ENCODE peak calls at places on chromosomes 1 and 21, in eight cellular contexts. A, G, U, Q, X, T, B and N are unnamed samples. For H3K4me1, the result is how much of the 10 kb centered on the place peaks cover.

GRCh38 chr21:32702702-32703101 is 25.1 kb downstream of the SYNJ1 start:
- DNase-seq in T (no peak), U (no peak), Q (no peak), B (no peak), G (no peak), A (no peak), X (no peak), N (no peak)

GRCh38 chr1:23529146-23530088 is 1.6 kb downstream of the E2F2 start:
- DNase-seq in X (no peak), B (no peak), Q (no peak), A (no peak), T (peak), U (no peak), G (no peak), N (no peak)

GRCh38 chr1:83763281-83764095 is 235.4 kb downstream of the TTLL7 start:
- DNase-seq in Q (no peak), X (no peak), G (no peak), B (no peak), U (no peak), T (no peak), A (no peak), N (no peak)

GRCh38 chr1:217273866-217274265 is 357.0 kb downstream of the GPATCH2 start:
- DNase-seq in X (no peak), G (no peak), A (no peak), T (no peak), Q (no peak), U (no peak), B (no peak), N (no peak)

GRCh38 chr1:33256335-33256700 is at the start of gene ZNF362:
- DNase-seq in B (peak), X (no peak), U (no peak), G (no peak), Q (peak), T (peak), A (peak), N (peak)

GRCh38 chr1:31581821-31582810 is 5.8 kb downstream of the TINAGL1 start:
- DNase-seq in U (no peak), G (no peak), B (no peak), T (no peak), X (no peak), A (no peak), Q (no peak), N (peak)

GRCh38 chr1:51553911-51554310 is 34.8 kb upstream of the EPS15 start:
- DNase-seq in G (no peak), A (no peak), U (no peak), X (no peak), B (no peak), Q (no peak), T (no peak), N (no peak)

GRCh38 chr1:210697185-210697584 is 368.5 kb downstream of the HHAT start:
- DNase-seq in T (no peak), X (no peak), A (no peak), G (no peak), U (no peak), Q (no peak), B (no peak), N (no peak)

GRCh38 chr1:201276891-201277290 is 6.4 kb upstream of the PKP1 start:
- DNase-seq in G (no peak), X (no peak), U (no peak), B (peak), T (no peak), A (no peak), Q (no peak), N (no peak)

GRCh38 chr1:54047384-54048315 is 5.4 kb downstream of the TMEM59 start:
- DNase-seq in A (no peak), B (no peak), X (no peak), T (no peak), G (no peak), Q (no peak), U (no peak), N (no peak)

GRCh38 chr1:150564051-150564991 is 15.1 kb downstream of the MCL1 start:
- DNase-seq in G (no peak), B (peak), Q (no peak), U (peak), T (peak), A (no peak), X (peak), N (no peak)

GRCh38 chr1:201999625-202000238 is 10.7 kb upstream of the ELF3 start:
- DNase-seq in T (peak), A (no peak), Q (no peak), X (no peak), B (peak), U (no peak), G (no peak), N (no peak)

GRCh38 chr21:23131177-23131576 is 2133.0 kb downstream of the NCAM2 start:
- DNase-seq in B (no peak), X (no peak), G (no peak), A (no peak), Q (no peak), T (no peak), U (no peak), N (no peak)

GRCh38 chr1:170661646-170662411 is 2.1 kb upstream of the PRRX1 start:
- DNase-seq in Q (no peak), U (no peak), B (no peak), T (no peak), A (no peak), X (no peak), G (no peak), N (peak)

GRCh38 chr1:94257451-94257850 is 20.1 kb upstream of the ARHGAP29 start:
- DNase-seq in X (no peak), T (no peak), G (no peak), A (no peak), Q (no peak), B (no peak), U (no peak), N (no peak)

GRCh38 chr1:159012495-159012894 is 2.8 kb downstream of the IFI16 start:
- DNase-seq in T (peak), Q (peak), B (peak), U (no peak), X (no peak), A (no peak), G (no peak), N (no peak)

GRCh38 chr1:104064391-104064790 is 314.7 kb downstream of the AMY1C start:
- DNase-seq in A (no peak), B (no peak), X (no peak), T (no peak), U (no peak), Q (no peak), G (no peak), N (no peak)

GRCh38 chr1:207898836-207899235 is 12.1 kb downstream of the CD34 start:
- DNase-seq in A (no peak), U (no peak), B (no peak), Q (no peak), T (no peak), G (peak), X (no peak), N (no peak)

GRCh38 chr1:196180847-196181593 is 427.2 kb downstream of the KCNT2 start:
- DNase-seq in B (no peak), T (no peak), U (no peak), Q (no peak), X (no peak), G (no peak), A (no peak), N (no peak)

GRCh38 chr1:226425431-226426031 is 17.6 kb upstream of the PARP1 start:
- DNase-seq in B (no peak), A (no peak), X (no peak), T (no peak), Q (no peak), G (no peak), U (no peak), N (no peak)

DNA sequence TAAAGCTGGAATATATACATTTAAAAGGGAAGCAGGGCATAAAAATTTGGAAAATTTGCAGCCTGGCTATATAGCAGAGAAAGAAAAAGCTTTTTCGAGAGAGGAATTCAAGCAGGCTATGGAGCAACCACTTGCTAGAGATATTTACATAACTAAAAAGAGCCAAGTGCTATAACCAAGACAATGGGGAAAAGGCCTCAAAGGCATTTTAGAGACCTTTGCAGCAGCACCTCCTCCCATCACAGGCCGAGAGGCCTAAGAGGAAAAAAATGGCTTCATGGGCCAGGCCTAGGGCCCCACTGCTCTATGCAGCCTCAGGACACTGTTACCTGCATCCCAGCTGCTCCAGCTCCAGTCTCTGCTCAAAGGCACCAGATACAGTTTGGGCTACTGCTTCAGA is 37.0 kb downstream of the CAPN9 start:
- DNase-seq in Q (no peak), A (no peak), U (no peak), G (no peak), B (no peak), T (no peak), X (no peak), N (no peak)
- TF ChIP-seq POLR2A in Q (no peak), A (no peak), U (no peak), G (no peak), B (no peak), T (no peak), X (no peak), N (no peak)

GRCh38 chr1:43997979-43998378 is 6.6 kb downstream of the CCDC24 start:
- DNase-seq in A (no peak), G (no peak), T (no peak), Q (no peak), U (no peak), B (no peak), X (no peak), N (no peak)

GRCh38 chr1:43996733-43997115 is 5.3 kb downstream of the CCDC24 start:
- DNase-seq in T (no peak), G (no peak), U (no peak), A (no peak), Q (no peak), B (no peak), X (no peak), N (no peak)

GRCh38 chr1:43995984-43996732 is 4.8 kb downstream of the CCDC24 start:
- DNase-seq in T (no peak), B (peak), Q (no peak), X (no peak), G (no peak), A (no peak), U (no peak), N (no peak)

GRCh38 chr1:43999455-43999854 is 8.1 kb downstream of the CCDC24 start:
- DNase-seq in B (no peak), G (no peak), X (no peak), Q (no peak), T (no peak), A (no peak), U (no peak), N (no peak)

GRCh38 chr1:43997295-43997694 is 5.9 kb downstream of the CCDC24 start:
- DNase-seq in U (no peak), G (no peak), B (no peak), Q (no peak), A (no peak), X (no peak), T (peak), N (no peak)
- H3K4me1 ChIP-seq in U (under half), G (under half), B (under half), Q (under half), A (under half), X (under half), T (under half), N (under half)

GRCh38 chr1:29124366-29125236 is 898 bp upstream of the TMEM200B start:
- DNase-seq in T (peak), U (peak), X (peak), G (peak), A (no peak), Q (peak), B (peak), N (peak)
- TF ChIP-seq POLR2A in T (peak), U (peak), X (peak), G (peak), A (peak), Q (peak), B (no peak), N (peak)

GRCh38 chr1:160103658-160104519 is 5.5 kb upstream of the IGSF8 start:
- DNase-seq in X (no peak), Q (no peak), U (no peak), B (peak), A (no peak), T (no peak), G (no peak), N (no peak)
- H3K4me1 ChIP-seq in X (under half), Q (under half), U (half or more), B (under half), A (under half), T (under half), G (under half), N (under half)

GRCh38 chr1:219500327-219500897 is 112.5 kb downstream of the ZC3H11B start:
- DNase-seq in T (no peak), G (no peak), U (no peak), A (no peak), Q (no peak), B (no peak), X (no peak), N (no peak)

GRCh38 chr1:219503549-219503948 is 109.4 kb downstream of the ZC3H11B start:
- DNase-seq in Q (no peak), G (no peak), T (no peak), X (no peak), A (no peak), U (no peak), B (no peak), N (no peak)

GRCh38 chr1:219506337-219506944 is 106.5 kb downstream of the ZC3H11B start:
- DNase-seq in A (no peak), T (no peak), G (no peak), Q (no peak), U (no peak), B (no peak), X (no peak), N (no peak)

GRCh38 chr1:219507432-219507831 is 105.5 kb downstream of the ZC3H11B start:
- DNase-seq in A (no peak), Q (no peak), T (no peak), G (no peak), B (no peak), U (no peak), X (no peak), N (no peak)

GRCh38 chr1:219505886-219506285 is 107.0 kb downstream of the ZC3H11B start:
- DNase-seq in T (no peak), A (no peak), B (no peak), Q (no peak), X (no peak), G (no peak), U (no peak), N (no peak)
- TF ChIP-seq POLR2A in T (no peak), A (no peak), B (no peak), Q (no peak), X (no peak), G (no peak), U (no peak), N (no peak)

GRCh38 chr21:41560701-41561158 is 52.8 kb upstream of the TMPRSS2 start:
- DNase-seq in T (peak), G (peak), X (no peak), U (no peak), A (no peak), Q (no peak), B (no peak), N (no peak)
- H3K4me1 ChIP-seq in T (under half), G (under half), X (under half), U (under half), A (under half), Q (under half), B (under half), N (under half)

DNA sequence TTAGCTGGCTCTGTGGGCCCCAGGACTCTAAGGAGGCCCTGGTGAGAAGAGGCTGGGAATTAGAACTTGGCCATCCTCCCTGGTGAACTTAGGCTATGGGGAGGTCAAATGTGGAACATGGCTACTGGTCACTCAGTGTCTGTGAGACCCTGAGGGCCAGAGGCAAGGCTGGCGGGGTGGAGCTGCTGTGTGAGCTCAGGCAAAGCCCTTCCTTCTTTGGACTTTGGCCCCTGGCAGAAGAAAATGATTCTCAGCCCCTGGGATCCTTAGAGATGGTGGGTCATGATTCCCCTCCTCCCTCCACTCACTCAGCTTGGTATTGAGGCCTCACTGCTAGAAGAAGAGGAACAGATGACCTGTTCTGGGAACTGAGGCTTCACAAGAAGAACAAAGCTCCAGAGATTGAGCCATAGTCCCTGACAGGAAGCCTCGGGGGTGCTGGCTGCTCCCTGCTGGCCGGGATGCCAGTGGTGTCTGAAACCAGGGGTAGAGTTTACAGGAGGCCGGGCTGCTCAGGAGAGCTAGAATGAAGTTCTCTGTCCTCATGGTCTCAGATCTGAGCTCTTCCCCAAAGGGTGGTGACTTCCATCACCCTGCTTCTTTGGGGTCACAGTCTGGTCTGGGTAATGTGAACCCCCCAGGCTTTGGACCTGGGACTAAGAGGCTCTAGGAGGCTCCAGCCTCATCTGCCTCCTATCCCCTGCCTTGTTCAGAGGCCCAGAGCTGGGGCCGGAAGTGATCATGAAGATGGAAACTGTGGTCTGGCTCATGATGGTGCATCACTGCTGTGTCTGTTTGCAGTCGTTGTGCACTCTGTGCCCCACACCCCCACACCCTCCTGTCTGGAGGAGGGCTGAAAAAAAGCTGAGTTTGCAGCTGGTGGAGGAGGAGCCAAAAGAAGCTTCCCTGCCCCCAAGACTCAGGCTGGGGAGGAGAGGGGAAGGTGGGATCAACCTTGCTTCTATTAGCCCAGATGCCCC is 905 bp downstream of the BTBD19 start:
- DNase-seq in Q (no peak), U (no peak), A (no peak), T (peak), X (peak), B (peak), G (no peak), N (peak)
- TF ChIP-seq POLR2A in Q (no peak), U (no peak), A (no peak), T (peak), X (no peak), B (no peak), G (peak), N (no peak)